ENCODE peak calls at places on chromosomes 16 and 17, in five cellular contexts. Z, J, C, R and U are unnamed samples.

GRCh38 chr17:78789149-78789662 is 7.1 kb upstream of the CYTH1 start:
- DNase-seq in Z (no peak), C (no peak), J (no peak), R (no peak), U (no peak)

GRCh38 chr17:57357392-57357784 is 101.1 kb downstream of the MSI2 start:
- DNase-seq in R (peak), J (no peak), Z (peak), C (no peak), U (peak)

GRCh38 chr16:16161319-16161718 is 62.0 kb downstream of the ABCC6 start:
- DNase-seq in R (no peak), C (no peak), J (no peak), Z (no peak), U (no peak)

GRCh38 chr17:36617773-36618172 is 16.4 kb downstream of the MRM1 start:
- DNase-seq in R (no peak), J (no peak), Z (no peak), C (no peak), U (no peak)

GRCh38 chr17:30720013-30720471 is 104.5 kb downstream of the CRLF3 start:
- DNase-seq in J (no peak), Z (no peak), R (peak), C (no peak), U (peak)

GRCh38 chr16:57637424-57637823 is 9.0 kb downstream of the ADGRG1 start:
- DNase-seq in J (no peak), C (no peak), R (no peak), Z (no peak), U (no peak)

GRCh38 chr16:55494994-55495421 is 13.9 kb upstream of the LPCAT2 start:
- DNase-seq in J (peak), Z (peak), R (peak), C (no peak), U (no peak)

GRCh38 chr17:83196088-83196765 is 116.8 kb downstream of the METRNL start:
- DNase-seq in J (no peak), R (peak), Z (peak), C (no peak), U (peak)

GRCh38 chr17:28177351-28177750 is 134.9 kb downstream of the NLK start:
- DNase-seq in Z (no peak), R (no peak), J (no peak), C (no peak), U (no peak)

GRCh38 chr17:78884148-78884870 is 18.7 kb downstream of the CEP295NL start:
- DNase-seq in Z (no peak), C (no peak), R (no peak), J (no peak), U (no peak)

GRCh38 chr16:1181715-1182671 is 29.1 kb downstream of the CACNA1H start:
- DNase-seq in Z (peak), R (peak), J (peak), C (peak), U (peak)

GRCh38 chr17:43477832-43478634 is 5.7 kb upstream of the DHX8 start:
- DNase-seq in R (no peak), C (no peak), Z (no peak), J (no peak), U (no peak)

GRCh38 chr17:77323413-77324171 is 182.8 kb downstream of the SEC14L1 start:
- DNase-seq in Z (peak), C (no peak), J (no peak), R (peak), U (peak)

GRCh38 chr17:74633261-74633783 is 9.8 kb upstream of the CD300E start:
- DNase-seq in C (no peak), R (no peak), J (no peak), Z (no peak), U (no peak)

GRCh38 chr17:53950207-53950857 is 127.6 kb downstream of the KIF2B start:
- DNase-seq in R (no peak), Z (no peak), C (no peak), J (no peak), U (no peak)

GRCh38 chr17:538096-538973 is 176.3 kb downstream of the VPS53 start:
- DNase-seq in Z (peak), C (no peak), R (no peak), J (no peak), U (no peak)

GRCh38 chr16:29765167-29766032 is 12.7 kb upstream of the ZG16 start:
- DNase-seq in J (no peak), Z (no peak), R (no peak), C (no peak), U (peak)

GRCh38 chr17:41178341-41178740 is 320 bp upstream of the KRTAP4-2 start:
- DNase-seq in C (no peak), R (no peak), Z (peak), J (no peak), U (no peak)

GRCh38 chr16:75621170-75621477 is 2.0 kb downstream of the ADAT1 start:
- DNase-seq in C (no peak), J (peak), R (no peak), Z (peak), U (no peak)
- TF ChIP-seq CTCF in C (peak), J (peak), R (peak), Z (peak), U (peak)

DNA sequence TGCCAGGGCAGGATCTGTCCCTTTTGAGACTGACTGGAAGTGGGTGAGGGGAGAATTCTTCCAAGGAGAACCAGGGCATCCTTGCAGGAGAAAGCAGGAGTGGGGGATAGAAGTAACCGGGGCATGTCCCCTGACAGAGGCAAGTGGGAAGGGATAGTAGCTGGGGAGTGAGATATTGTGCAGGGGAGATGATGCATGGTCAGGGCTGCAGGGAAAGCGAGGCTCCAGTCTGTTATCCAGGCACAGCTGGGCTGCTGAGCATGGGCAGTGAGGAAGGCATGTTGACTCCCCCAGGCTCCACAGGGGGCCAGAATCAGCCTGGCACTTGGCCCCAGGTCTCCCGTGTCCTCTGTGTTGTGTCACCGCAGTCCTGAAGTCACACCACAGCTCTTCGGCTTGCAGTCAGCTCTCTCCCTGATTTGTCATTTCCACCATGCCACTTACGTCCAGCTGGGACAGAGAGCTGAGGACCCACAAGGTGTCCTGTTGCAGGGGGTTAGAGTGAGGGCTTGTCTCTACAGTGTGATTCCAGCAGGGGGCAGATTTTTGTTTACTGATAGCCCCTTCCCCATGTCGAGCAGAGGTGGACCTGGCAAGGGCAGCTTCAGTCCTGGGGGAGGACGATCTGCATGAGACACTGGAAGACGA is 40.9 kb downstream of the B9D1 start:
- DNase-seq in Z (no peak), C (no peak), R (peak), J (no peak), U (no peak)
- TF ChIP-seq CTCF in Z (peak), C (no peak), R (no peak), J (no peak), U (no peak)

GRCh38 chr16:46689492-46690280 is at the start of gene ORC6:
- DNase-seq in J (peak), Z (peak), R (peak), C (peak), U (peak)
- TF ChIP-seq CTCF in J (peak), Z (peak), R (peak), C (peak), U (no peak)

GRCh38 chr16:87575027-87575804 is 27.1 kb upstream of the JPH3 start:
- DNase-seq in R (no peak), Z (no peak), J (no peak), C (no peak), U (no peak)

GRCh38 chr16:87570938-87571867 is 31.1 kb upstream of the JPH3 start:
- DNase-seq in J (no peak), C (peak), R (peak), Z (peak), U (peak)

GRCh38 chr16:87571868-87572244 is 30.5 kb upstream of the JPH3 start:
- DNase-seq in R (no peak), Z (no peak), J (no peak), C (peak), U (no peak)

GRCh38 chr16:87570564-87570937 is 31.8 kb upstream of the JPH3 start:
- DNase-seq in C (no peak), R (no peak), J (no peak), Z (no peak), U (no peak)

GRCh38 chr16:87572959-87573358 is 29.3 kb upstream of the JPH3 start:
- DNase-seq in R (no peak), Z (no peak), C (no peak), J (no peak), U (no peak)
- TF ChIP-seq CTCF in R (no peak), Z (no peak), C (no peak), J (no peak), U (no peak)

GRCh38 chr16:4390266-4391260 is 18.9 kb downstream of the VASN start:
- DNase-seq in J (no peak), Z (no peak), C (no peak), R (no peak), U (no peak)
- TF ChIP-seq CTCF in J (no peak), Z (peak), C (no peak), R (no peak), U (no peak)

DNA sequence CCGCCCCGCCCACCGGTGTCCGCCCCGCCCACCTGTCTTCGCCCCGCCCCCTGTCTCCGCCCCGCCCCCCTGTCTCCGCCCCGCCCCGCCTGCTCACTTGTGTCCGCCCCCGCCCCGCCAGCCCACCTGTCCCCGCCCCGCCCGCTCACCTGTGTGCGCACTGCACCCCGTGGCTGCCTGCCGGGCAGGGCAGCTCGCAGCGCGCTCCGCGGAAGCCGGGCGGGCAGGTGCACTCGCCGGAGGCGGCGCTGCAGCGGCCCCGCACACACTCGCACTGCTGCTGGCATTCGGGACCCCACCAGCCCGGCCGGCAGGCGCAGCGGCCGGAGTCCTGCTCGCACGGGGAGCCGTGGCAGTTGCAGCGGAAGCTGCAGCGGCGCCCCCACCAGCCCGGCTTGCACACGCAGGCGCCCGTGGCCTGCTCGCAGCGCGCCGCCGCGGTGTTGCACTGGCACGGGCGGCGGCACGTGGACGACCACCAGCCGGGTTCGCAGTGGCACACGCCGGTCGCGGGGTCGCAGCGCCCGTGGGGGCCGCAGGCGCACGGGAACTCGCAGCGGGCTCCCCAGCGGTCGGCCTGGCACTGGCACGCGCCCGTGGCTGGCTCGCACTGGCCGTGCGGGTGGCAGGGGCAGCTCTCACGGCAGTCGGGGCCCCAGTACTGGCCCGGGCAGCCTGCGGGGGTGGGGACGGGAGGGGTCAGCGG is 2.1 kb downstream of the SCARF1 start:
- DNase-seq in Z (no peak), J (peak), C (no peak), R (peak), U (peak)
- TF ChIP-seq CTCF in Z (peak), J (peak), C (no peak), R (peak), U (peak)